ENCODE peak calls at places on chromosomes 3 and 15, in ten cellular contexts. C is small intestine; I is NCI-H524; G is GM20000; V is B cell; T is Right ventricle myocardium superior; N is NT2/D1; L is NCI-H460; E is stimulated activated CD8-positive, alpha-beta memory T cell treated with anti-CD3 and anti-CD28 coated beads, Interleukin-15, amount 100 ng/mL, for 24 hours; W is NCI-H1092 treated with DMSO at 0.1 percent for 48 hours. B is an unnamed sample.

GRCh38 chr3:184429786-184430185 is 49.9 kb downstream of the CHRD start:
- DNase-seq in E (no peak), L (no peak), V (no peak), T (no peak), G (no peak), C (no peak), I (no peak), W (no peak), N (no peak), B (no peak)

GRCh38 chr3:49199244-49199899 is 28.0 kb downstream of the KLHDC8B start:
- DNase-seq in I (no peak), N (peak), L (no peak), T (peak), W (no peak), V (no peak), G (peak), E (no peak), C (no peak), B (no peak)

GRCh38 chr3:12904951-12905315 is 63.6 kb upstream of the RPL32 start:
- DNase-seq in T (peak), C (no peak), W (no peak), E (no peak), V (no peak), I (no peak), G (no peak), N (no peak), L (no peak), B (no peak)

GRCh38 chr3:185207931-185208746 is 45.7 kb downstream of the EHHADH start:
- DNase-seq in V (peak), C (no peak), L (no peak), I (no peak), T (no peak), G (peak), E (no peak), W (no peak), N (no peak), B (peak)

GRCh38 chr15:73712107-73712506 is 27.9 kb downstream of the CD276 start:
- DNase-seq in T (no peak), G (no peak), V (no peak), L (no peak), N (no peak), E (no peak), W (no peak), I (no peak), C (no peak), B (no peak)

GRCh38 chr15:52653451-52653964 is 25.7 kb downstream of the ATOSA start:
- DNase-seq in I (no peak), C (peak), W (no peak), V (no peak), T (no peak), E (no peak), G (no peak), N (peak), L (peak), B (peak)

GRCh38 chr15:94683912-94684311 is 452.6 kb downstream of the MCTP2 start:
- DNase-seq in C (no peak), L (no peak), G (no peak), N (no peak), I (no peak), T (no peak), W (no peak), V (no peak), E (no peak), B (peak)

GRCh38 chr15:62183130-62183529 is 18.0 kb upstream of the C2CD4B start:
- DNase-seq in L (no peak), C (no peak), I (no peak), G (no peak), T (no peak), N (no peak), V (no peak), W (no peak), E (no peak), B (no peak)

GRCh38 chr3:13896473-13897154 is 16.7 kb upstream of the WNT7A start:
- DNase-seq in W (peak), L (peak), T (no peak), I (peak), N (peak), C (peak), V (no peak), E (no peak), G (peak), B (peak)

GRCh38 chr3:94114667-94115066 is 51.8 kb downstream of the NSUN3 start:
- DNase-seq in V (no peak), C (no peak), I (no peak), W (no peak), N (no peak), E (no peak), G (no peak), L (no peak), T (no peak), B (no peak)

GRCh38 chr3:133330043-133330442 is 69.8 kb upstream of the BFSP2 start:
- DNase-seq in W (peak), L (no peak), N (peak), T (no peak), C (no peak), I (peak), V (no peak), E (no peak), G (no peak), B (no peak)

GRCh38 chr3:118808743-118809142 is 225.9 kb downstream of the IGSF11 start:
- DNase-seq in N (peak), W (no peak), T (no peak), I (no peak), E (no peak), L (no peak), G (no peak), V (no peak), C (no peak), B (peak)

GRCh38 chr15:71691700-71692417 is 118.5 kb upstream of the NR2E3 start:
- DNase-seq in T (no peak), N (no peak), E (no peak), C (peak), I (peak), W (no peak), G (no peak), V (no peak), L (no peak), B (peak)

GRCh38 chr3:31384117-31384516 is 148.6 kb upstream of the STT3B start:
- DNase-seq in C (no peak), W (no peak), T (no peak), N (no peak), E (no peak), G (no peak), I (no peak), V (no peak), L (no peak), B (peak)

GRCh38 chr15:80474751-80475295 is 70.6 kb downstream of the ARNT2 start:
- DNase-seq in L (no peak), V (no peak), G (no peak), I (no peak), N (no peak), T (no peak), E (no peak), W (no peak), C (no peak), B (no peak)

GRCh38 chr3:71708478-71709098 is 16.6 kb downstream of the EIF4E3 start:
- DNase-seq in T (peak), L (no peak), C (no peak), E (no peak), G (no peak), I (no peak), V (no peak), W (no peak), N (no peak), B (no peak)

GRCh38 chr3:150787741-150788370 is 24.9 kb upstream of the SIAH2 start:
- DNase-seq in T (peak), V (peak), L (peak), W (peak), E (peak), C (peak), N (peak), I (peak), G (peak), B (peak)

GRCh38 chr15:62950455-62950854 is 92.1 kb upstream of the TPM1 start:
- DNase-seq in G (no peak), C (no peak), E (no peak), L (no peak), N (no peak), V (no peak), I (no peak), T (no peak), W (no peak), B (no peak)

B was measured in Daoy.